ENCODE peak calls at places on chromosomes 1 and 21, in eight cellular contexts. A is HAP-1; H is kidney glomerular epithelial cell; V is AG08395; P is cardiac muscle cell; I is NCI-H226; L is T-helper 9 cell; T is stimulated activated CD4-positive, alpha-beta T cell treated with anti-CD3 and anti-CD28 coated beads, Interleukin-4, amount 100 ng/mL, for 1 hour. G is an unnamed sample.
A peak's percentile ranks its signal among the peaks of the same experiment; 100 is the strongest.

GRCh38 chr1:157353546-157353945 is 198.8 kb downstream of the FCRL5 start:
- DNase-seq in L (no peak), V (no peak), I (no peak), A (no peak), P (no peak), T (no peak), H (no peak), G (no peak)

GRCh38 chr1:155261401-155261887 is 716 bp downstream of the SCAMP3 start:
- DNase-seq in P (no peak), A (no peak), T (no peak), L (no peak), H (no peak), V (peak; percentile 25), I (no peak), G (no peak)

GRCh38 chr1:97137862-97138514 is 416.4 kb downstream of the PTBP2 start:
- DNase-seq in P (peak; percentile 76), T (no peak), I (peak; percentile 36), V (peak; percentile 62), L (no peak), H (peak; percentile 80), A (peak; percentile 69), G (no peak)

GRCh38 chr21:30408782-30409494 is 13.1 kb downstream of the KRTAP13-1 start:
- DNase-seq in A (no peak), I (peak; percentile 75), T (no peak), L (no peak), P (peak; percentile 83), V (peak; percentile 1), H (peak; percentile 6), G (no peak)

GRCh38 chr1:189269011-189269410 is 1208.7 kb downstream of the BRINP3 start:
- DNase-seq in H (no peak), P (peak; percentile 17), V (no peak), L (no peak), I (no peak), A (no peak), T (no peak), G (no peak)

GRCh38 chr1:213690341-213690917 is 297.3 kb upstream of the PROX1 start:
- DNase-seq in I (no peak), A (no peak), H (no peak), P (no peak), V (no peak), L (no peak), T (no peak), G (no peak)

GRCh38 chr1:46484783-46485490 is 4.7 kb upstream of the DMBX1 start:
- DNase-seq in A (no peak), T (no peak), V (no peak), L (no peak), P (no peak), H (no peak), I (no peak), G (no peak)

GRCh38 chr1:180233191-180234011 is 3.3 kb downstream of the LHX4 start:
- DNase-seq in A (no peak), P (no peak), T (no peak), I (no peak), V (no peak), L (no peak), H (no peak), G (peak; percentile 17)

GRCh38 chr1:23402286-23403037 is 22.1 kb downstream of the TCEA3 start:
- DNase-seq in T (no peak), H (no peak), A (no peak), I (peak; percentile 51), P (no peak), V (no peak), L (no peak), G (no peak)

GRCh38 chr1:201475121-201475520 is 6.1 kb upstream of the PHLDA3 start:
- DNase-seq in L (no peak), I (peak; percentile 63), H (no peak), V (no peak), P (no peak), T (no peak), A (no peak), G (no peak)

GRCh38 chr1:229953736-229954326 is 113.2 kb upstream of the GALNT2 start:
- DNase-seq in V (no peak), T (no peak), A (no peak), P (no peak), I (no peak), H (no peak), L (no peak), G (no peak)

GRCh38 chr1:233065655-233066054 is 115.2 kb downstream of the NTPCR start:
- DNase-seq in V (no peak), T (no peak), P (no peak), A (no peak), L (no peak), I (peak; percentile 9), H (no peak), G (no peak)

GRCh38 chr1:245735831-245736530 is 581.2 kb downstream of the KIF26B start:
- DNase-seq in I (no peak), L (no peak), T (no peak), P (no peak), V (no peak), A (no peak), H (no peak), G (no peak)

GRCh38 chr1:209570757-209571156 is 12.8 kb upstream of the CAMK1G start:
- DNase-seq in T (no peak), I (no peak), A (no peak), L (no peak), H (no peak), V (no peak), P (no peak), G (no peak)

GRCh38 chr1:228099331-228099732 is 3.8 kb downstream of the C1orf35 start:
- DNase-seq in T (no peak), P (no peak), H (no peak), I (no peak), V (no peak), L (no peak), A (no peak), G (no peak)

GRCh38 chr1:111139234-111139955 is 498 bp downstream of the DRAM2 start:
- DNase-seq in A (peak; percentile 47), P (peak; percentile 65), L (peak; percentile 49), H (peak; percentile 64), V (peak; percentile 36), T (peak; percentile 54), I (peak; percentile 63), G (no peak)

GRCh38 chr1:51236548-51237312 is 657 bp downstream of the RNF11 start:
- DNase-seq in T (peak; percentile 40), L (peak; percentile 40), A (no peak), H (no peak), P (peak; percentile 28), V (peak; percentile 11), I (no peak), G (no peak)

GRCh38 chr1:16156848-16157495 is 1.1 kb upstream of the EPHA2 start:
- DNase-seq in I (peak; percentile 86), L (no peak), H (peak; percentile 70), A (no peak), V (no peak), T (no peak), P (no peak), G (no peak)

GRCh38 chr1:36344395-36344680 is 20.9 kb upstream of the EVA1B start:
- DNase-seq in V (no peak), L (no peak), P (no peak), A (no peak), I (no peak), T (no peak), H (no peak), G (no peak)

GRCh38 chr1:151563376-151563775 is 23.3 kb downstream of the TUFT1 start:
- DNase-seq in P (no peak), L (no peak), V (no peak), I (no peak), T (no peak), H (no peak), A (no peak), G (no peak)

GRCh38 chr1:168360151-168360550 is 79.5 kb downstream of the TBX19 start:
- DNase-seq in I (peak; percentile 55), V (peak; percentile 61), L (no peak), H (no peak), T (no peak), P (no peak), A (no peak), G (no peak)

GRCh38 chr1:208034135-208034534 is 123.2 kb upstream of the CD34 start:
- DNase-seq in A (no peak), H (no peak), V (no peak), L (no peak), I (no peak), T (no peak), P (no peak), G (no peak)

GRCh38 chr1:150152182-150152536 is 2.4 kb downstream of the PLEKHO1 start:
- DNase-seq in P (no peak), V (no peak), A (no peak), H (no peak), L (no peak), T (no peak), I (no peak), G (no peak)

GRCh38 chr1:86082183-86082582 is 74.4 kb downstream of the COL24A1 start:
- DNase-seq in T (no peak), I (peak; percentile 57), P (no peak), H (no peak), A (peak; percentile 75), L (no peak), V (no peak), G (no peak)

GRCh38 chr1:113975211-113975895 is 3.9 kb upstream of the OLFML3 start:
- DNase-seq in P (no peak), I (no peak), A (no peak), H (no peak), V (peak; percentile 36), L (no peak), T (no peak), G (no peak)

GRCh38 chr1:29121516-29121937 is 2.2 kb downstream of the TMEM200B start:
- DNase-seq in L (no peak), A (no peak), H (no peak), P (peak; percentile 23), I (no peak), T (peak; percentile 15), V (no peak), G (peak; percentile 72)

GRCh38 chr1:183052861-183053260 is 29.6 kb downstream of the LAMC1 start:
- DNase-seq in V (no peak), I (no peak), P (no peak), T (no peak), H (no peak), L (no peak), A (no peak), G (no peak)

GRCh38 chr1:18668750-18669404 is 38.2 kb downstream of the PAX7 start:
- DNase-seq in L (no peak), I (peak; percentile 53), T (no peak), P (no peak), H (no peak), A (no peak), V (no peak), G (no peak)

GRCh38 chr1:81801032-81801833 is 499 bp downstream of the ADGRL2 start:
- DNase-seq in I (peak; percentile 94), V (peak; percentile 69), P (peak; percentile 89), T (no peak), L (no peak), A (peak; percentile 91), H (peak; percentile 95), G (peak; percentile 30)

GRCh38 chr1:81149649-81150335 is 650.9 kb upstream of the ADGRL2 start:
- DNase-seq in I (peak; percentile 70), T (no peak), L (no peak), V (no peak), H (no peak), A (no peak), P (no peak), G (no peak)

GRCh38 chr1:233448290-233448689 is 120.8 kb downstream of the MAP3K21 start:
- DNase-seq in V (no peak), T (no peak), P (no peak), H (no peak), I (no peak), A (no peak), L (no peak), G (no peak)

GRCh38 chr1:248613742-248614141 is 16.2 kb upstream of the OR2T10 start:
- DNase-seq in A (no peak), V (no peak), I (no peak), T (no peak), P (no peak), H (no peak), L (no peak), G (no peak)

GRCh38 chr1:67717876-67718275 is 32.9 kb downstream of the GADD45A start:
- DNase-seq in L (no peak), P (no peak), A (no peak), H (no peak), T (no peak), I (no peak), V (no peak), G (no peak)

GRCh38 chr1:231748744-231749143 is 122.2 kb downstream of the DISC1 start:
- DNase-seq in A (no peak), P (peak; percentile 57), H (no peak), T (no peak), V (no peak), L (no peak), I (no peak), G (no peak)

G was measured in B cell.